ENCODE peak calls at places on chromosome 6, in five cellular contexts. Y, W, M, G and K are unnamed samples.

GRCh38 chr6:75430631-75431345 is 62.8 kb downstream of the FILIP1 start:
- DNase-seq in Y (no peak), W (no peak), M (no peak), G (peak; percentile 38), K (no peak)

GRCh38 chr6:34572021-34572420 is 15.9 kb upstream of the SPDEF start:
- DNase-seq in Y (no peak), W (no peak), M (no peak), G (no peak), K (no peak)

GRCh38 chr6:165849539-165850430 is 186.7 kb upstream of the PDE10A start:
- DNase-seq in Y (no peak), W (no peak), M (no peak), G (no peak), K (no peak)

GRCh38 chr6:13428528-13429405 is 58.6 kb downstream of the GFOD1 start:
- DNase-seq in Y (no peak), W (no peak), M (no peak), G (no peak), K (no peak)

GRCh38 chr6:31744422-31744821 is 4.6 kb downstream of the MSH5 start:
- DNase-seq in Y (no peak), W (no peak), M (no peak), G (no peak), K (no peak)

GRCh38 chr6:166494757-166495486 is 91.6 kb downstream of the RAMACL start:
- DNase-seq in Y (no peak), W (no peak), M (no peak), G (no peak), K (no peak)

GRCh38 chr6:38021029-38021428 is 201.5 kb downstream of the ZFAND3 start:
- DNase-seq in Y (no peak), W (no peak), M (no peak), G (no peak), K (no peak)

GRCh38 chr6:37126961-37127360 is 43.0 kb upstream of the PIM1 start:
- DNase-seq in Y (no peak), W (no peak), M (peak; percentile 25), G (no peak), K (no peak)

GRCh38 chr6:147260091-147260490 is 55.9 kb downstream of the STXBP5 start:
- DNase-seq in Y (no peak), W (no peak), M (no peak), G (no peak), K (no peak)

GRCh38 chr6:147166360-147166944 is 37.8 kb upstream of the STXBP5 start:
- DNase-seq in Y (no peak), W (no peak), M (no peak), G (peak; percentile 40), K (no peak)

GRCh38 chr6:34284563-34285545 is 36.0 kb upstream of the SMIM29 start:
- DNase-seq in Y (peak; percentile 27), W (peak; percentile 57), M (peak; percentile 85), G (peak; percentile 88), K (no peak)

GRCh38 chr6:131519670-131520436 is 53.2 kb upstream of the ARG1 start:
- DNase-seq in Y (no peak), W (no peak), M (no peak), G (peak; percentile 62), K (no peak)

GRCh38 chr6:88953550-88954386 is 9.7 kb downstream of the RNGTT start:
- DNase-seq in Y (no peak), W (no peak), M (no peak), G (no peak), K (no peak)

GRCh38 chr6:33949877-33950831 is 146.4 kb upstream of the MLN start:
- DNase-seq in Y (no peak), W (no peak), M (peak; percentile 47), G (no peak), K (no peak)

GRCh38 chr6:130947464-130947863 is 115.6 kb downstream of the EPB41L2 start:
- DNase-seq in Y (no peak), W (no peak), M (no peak), G (no peak), K (no peak)

GRCh38 chr6:35352735-35353134 is 10.4 kb downstream of the PPARD start:
- DNase-seq in Y (no peak), W (no peak), M (no peak), G (no peak), K (no peak)

GRCh38 chr6:47308674-47309325 is 905 bp downstream of the TNFRSF21 start:
- DNase-seq in Y (no peak), W (no peak), M (peak; percentile 83), G (peak; percentile 60), K (no peak)

GRCh38 chr6:119385994-119386393 is 36.4 kb upstream of the MAN1A1 start:
- DNase-seq in Y (no peak), W (no peak), M (no peak), G (no peak), K (no peak)

GRCh38 chr6:159887761-159888160 is 3.0 kb upstream of the MAS1 start:
- DNase-seq in Y (no peak), W (no peak), M (no peak), G (no peak), K (no peak)

GRCh38 chr6:111788779-111789276 is 84.4 kb downstream of the FYN start:
- DNase-seq in Y (no peak), W (no peak), M (no peak), G (no peak), K (no peak)

GRCh38 chr6:107629545-107630147 is 139.7 kb downstream of the SOBP start:
- DNase-seq in Y (no peak), W (no peak), M (no peak), G (no peak), K (no peak)

GRCh38 chr6:144310761-144311160 is 25.6 kb downstream of the UTRN start:
- DNase-seq in Y (no peak), W (no peak), M (no peak), G (no peak), K (no peak)

GRCh38 chr6:153553627-153554026 is 422.5 kb upstream of the RGS17 start:
- DNase-seq in Y (no peak), W (no peak), M (no peak), G (peak; percentile 3), K (no peak)

GRCh38 chr6:138765896-138766487 is 7.6 kb upstream of the CCDC28A start:
- DNase-seq in Y (no peak), W (no peak), M (no peak), G (peak; percentile 72), K (no peak)

GRCh38 chr6:43627008-43627825 is 1.8 kb downstream of the GTPBP2 start:
- DNase-seq in Y (peak; percentile 75), W (peak; percentile 87), M (peak; percentile 76), G (peak; percentile 99), K (peak; percentile 92)

GRCh38 chr6:137738931-137739504 is 128.0 kb upstream of the TNFAIP3 start:
- DNase-seq in Y (no peak), W (no peak), M (no peak), G (no peak), K (no peak)

GRCh38 chr6:148954461-148954860 is 207.6 kb downstream of the UST start:
- DNase-seq in Y (no peak), W (no peak), M (no peak), G (no peak), K (no peak)

GRCh38 chr6:148962854-148963515 is 216.2 kb downstream of the UST start:
- DNase-seq in Y (no peak), W (no peak), M (no peak), G (no peak), K (no peak)

GRCh38 chr6:148959511-148959910 is 212.7 kb downstream of the UST start:
- DNase-seq in Y (no peak), W (no peak), M (no peak), G (no peak), K (no peak)

GRCh38 chr6:148954934-148955915 is 208.4 kb downstream of the UST start:
- DNase-seq in Y (no peak), W (no peak), M (no peak), G (no peak), K (no peak)

GRCh38 chr6:148959008-148959407 is 212.2 kb downstream of the UST start:
- DNase-seq in Y (no peak), W (no peak), M (no peak), G (no peak), K (no peak)
- TF ChIP-seq CTCF in Y (no peak), W (no peak), M (no peak), G (no peak), K (peak; percentile 12)

DNA sequence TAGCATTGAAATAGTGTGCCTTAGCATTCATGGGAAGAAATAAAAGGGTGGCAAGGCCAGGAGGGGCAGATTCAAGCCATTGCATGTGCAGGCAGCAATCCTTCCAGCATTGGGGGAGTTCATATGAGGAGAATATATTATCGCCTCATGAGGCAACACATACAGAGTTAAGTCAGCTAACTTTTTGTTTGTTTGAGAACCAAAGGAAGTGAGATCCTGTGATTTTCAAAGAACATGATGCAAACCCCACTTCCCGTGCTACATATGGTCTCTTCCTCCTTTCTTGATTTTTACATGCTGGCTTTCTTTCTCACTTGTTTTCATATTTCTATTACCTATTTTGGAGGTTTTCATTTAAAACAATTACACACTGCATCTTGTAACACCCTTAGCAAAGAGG is 579.7 kb upstream of the ARID1B start:
- DNase-seq in Y (no peak), W (no peak), M (no peak), G (no peak), K (no peak)
- H3K4me3 ChIP-seq in Y (no peak overlapping the region), W (no peak overlapping the region), M (no peak overlapping the region), G (no peak overlapping the region), K (no peak overlapping the region)

GRCh38 chr6:12392490-12392889 is 102.3 kb downstream of the EDN1 start:
- DNase-seq in Y (no peak), W (no peak), M (no peak), G (no peak), K (no peak)

GRCh38 chr6:12394170-12394569 is 104.0 kb downstream of the EDN1 start:
- DNase-seq in Y (no peak), W (no peak), M (no peak), G (no peak), K (no peak)

GRCh38 chr6:12391472-12391871 is 101.3 kb downstream of the EDN1 start:
- DNase-seq in Y (no peak), W (no peak), M (no peak), G (no peak), K (no peak)

GRCh38 chr6:12393100-12393499 is 102.9 kb downstream of the EDN1 start:
- DNase-seq in Y (no peak), W (no peak), M (no peak), G (peak; percentile 11), K (no peak)

DNA sequence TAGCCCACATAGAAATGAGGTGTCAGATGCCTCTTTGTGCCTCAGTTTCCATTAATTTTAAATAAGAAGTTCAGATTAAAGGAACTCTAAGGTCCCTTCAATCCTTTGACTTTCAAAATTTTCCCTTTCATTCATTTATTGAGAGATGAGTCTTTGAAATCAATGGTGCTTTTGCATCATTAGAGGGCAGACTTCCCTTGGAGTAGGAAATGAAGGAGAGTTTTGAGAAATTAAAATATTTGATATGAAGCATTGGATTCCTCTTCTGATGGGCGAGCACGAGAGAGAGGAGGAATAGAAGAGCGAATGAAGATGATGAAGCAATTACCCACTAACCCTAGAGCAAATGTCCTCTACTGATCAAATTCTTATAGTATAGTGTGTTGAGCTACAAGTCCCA is 105.7 kb downstream of the EDN1 start:
- DNase-seq in Y (no peak), W (no peak), M (no peak), G (peak; percentile 33), K (no peak)
- TF ChIP-seq CTCF in Y (no peak), W (peak; percentile 17), M (no peak), G (peak; percentile 25), K (peak; percentile 45)

DNA sequence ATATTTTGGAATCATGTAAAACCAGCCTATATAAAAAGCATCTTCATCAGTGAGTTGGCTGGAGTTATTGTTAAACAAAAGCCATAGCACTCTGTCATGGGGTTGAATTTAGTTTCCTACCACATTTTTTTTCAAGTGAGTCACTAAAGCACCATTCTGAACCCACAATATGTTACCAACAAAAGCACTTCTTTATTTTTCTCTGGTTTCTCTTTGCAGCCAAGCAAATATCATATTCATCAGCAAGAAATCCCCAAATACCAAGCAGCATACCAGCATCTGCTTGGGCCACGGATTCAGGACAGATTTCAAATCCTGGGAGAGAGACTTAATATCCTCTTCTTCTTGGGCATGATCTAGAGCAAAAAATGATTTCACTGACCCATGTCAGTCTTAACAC is 441.4 kb downstream of the BCKDHB start:
- DNase-seq in Y (no peak), W (peak; percentile 85), M (no peak), G (peak; percentile 95), K (no peak)
- H3K4me3 ChIP-seq in Y (no peak overlapping the region), W (no peak overlapping the region), M (no peak overlapping the region), G (peak overlapping the region; percentile 35), K (no peak overlapping the region)